ENCODE peak calls at places on chromosomes 5 and 9, in eight cellular contexts. One of them, this sample, is unnamed.

GRCh38 chr5:161096006-161096405 is 244.0 kb upstream of the ATP10B start:
- DNase-seq in AG10803: no peak
- DNase-seq in IMR-90: no peak
- DNase-seq in neural crest cell: no peak
- DNase-seq in activated T-cell treated with anti-CD3 and anti-CD28 coated beads, Interleukin-2, amount 50 U/mL, for 72 hours: no peak
- DNase-seq in mucosa of gallbladder: no peak
- DNase-seq in AG08396: no peak
- DNase-seq in cardiac septum: no peak
- DNase-seq in this sample: no peak

GRCh38 chr5:138093036-138093435 is 9.2 kb downstream of the WNT8A start:
- DNase-seq in AG10803: no peak
- DNase-seq in IMR-90: no peak
- DNase-seq in neural crest cell: no peak
- DNase-seq in activated T-cell treated with anti-CD3 and anti-CD28 coated beads, Interleukin-2, amount 50 U/mL, for 72 hours: no peak
- DNase-seq in mucosa of gallbladder: no peak
- DNase-seq in AG08396: no peak
- DNase-seq in cardiac septum: no peak
- DNase-seq in this sample: no peak

GRCh38 chr9:81410201-81410600 is 279.1 kb downstream of the TLE1 start:
- DNase-seq in AG10803: peak; percentile 35
- DNase-seq in IMR-90: peak; percentile 91
- DNase-seq in neural crest cell: no peak
- DNase-seq in activated T-cell treated with anti-CD3 and anti-CD28 coated beads, Interleukin-2, amount 50 U/mL, for 72 hours: no peak
- DNase-seq in mucosa of gallbladder: no peak
- DNase-seq in AG08396: peak; percentile 47
- DNase-seq in cardiac septum: no peak
- DNase-seq in this sample: no peak

GRCh38 chr5:9408964-9409363 is 136.9 kb downstream of the SEMA5A start:
- DNase-seq in AG10803: no peak
- DNase-seq in IMR-90: no peak
- DNase-seq in neural crest cell: no peak
- DNase-seq in activated T-cell treated with anti-CD3 and anti-CD28 coated beads, Interleukin-2, amount 50 U/mL, for 72 hours: no peak
- DNase-seq in mucosa of gallbladder: peak; percentile 25
- DNase-seq in AG08396: no peak
- DNase-seq in cardiac septum: no peak
- DNase-seq in this sample: no peak

GRCh38 chr5:153623906-153624765 is 133.7 kb downstream of the GRIA1 start:
- DNase-seq in AG10803: peak; percentile 16
- DNase-seq in IMR-90: peak; percentile 69
- DNase-seq in neural crest cell: no peak
- DNase-seq in activated T-cell treated with anti-CD3 and anti-CD28 coated beads, Interleukin-2, amount 50 U/mL, for 72 hours: no peak
- DNase-seq in mucosa of gallbladder: no peak
- DNase-seq in AG08396: no peak
- DNase-seq in cardiac septum: no peak
- DNase-seq in this sample: no peak

GRCh38 chr5:149782900-149783586 is 52.9 kb downstream of the PPARGC1B start:
- DNase-seq in AG10803: no peak
- DNase-seq in IMR-90: no peak
- DNase-seq in neural crest cell: no peak
- DNase-seq in activated T-cell treated with anti-CD3 and anti-CD28 coated beads, Interleukin-2, amount 50 U/mL, for 72 hours: no peak
- DNase-seq in mucosa of gallbladder: no peak
- DNase-seq in AG08396: no peak
- DNase-seq in cardiac septum: no peak
- DNase-seq in this sample: no peak

GRCh38 chr5:37951946-37952721 is 112.3 kb upstream of the GDNF start:
- DNase-seq in AG10803: no peak
- DNase-seq in IMR-90: no peak
- DNase-seq in neural crest cell: no peak
- DNase-seq in activated T-cell treated with anti-CD3 and anti-CD28 coated beads, Interleukin-2, amount 50 U/mL, for 72 hours: no peak
- DNase-seq in mucosa of gallbladder: no peak
- DNase-seq in AG08396: no peak
- DNase-seq in cardiac septum: no peak
- DNase-seq in this sample: no peak

GRCh38 chr5:43305948-43306563 is 7.2 kb downstream of the HMGCS1 start:
- DNase-seq in AG10803: peak; percentile 77
- DNase-seq in IMR-90: peak; percentile 73
- DNase-seq in neural crest cell: no peak
- DNase-seq in activated T-cell treated with anti-CD3 and anti-CD28 coated beads, Interleukin-2, amount 50 U/mL, for 72 hours: no peak
- DNase-seq in mucosa of gallbladder: no peak
- DNase-seq in AG08396: peak; percentile 14
- DNase-seq in cardiac septum: no peak
- DNase-seq in this sample: no peak